ENCODE peak calls at places on chromosomes 13 and 19, in nine cellular contexts. G is DND-41; Q is epithelial cell of esophagus; T is astrocyte of the spinal cord; R is T-helper 9 cell; V is H1; J is activated naive CD8-positive, alpha-beta T cell treated with anti-CD3 and anti-CD28 coated beads, Interleukin-2, amount 10 ng/mL, durations not matched to agents 7 days and 5 days; K is KBM-7; D is H7. H is an unnamed sample.

GRCh38 chr19:18683109-18683954 is at the start of gene CRTC1:
- DNase-seq in G (peak; percentile 93), Q (peak; percentile 79), T (peak; percentile 85), R (peak; percentile 92), V (peak; percentile 91), J (peak; percentile 98), K (peak; percentile 79), D (peak; percentile 100), H (peak; percentile 93)

GRCh38 chr19:39157275-39157996 is 31.9 kb downstream of the PAK4 start:
- DNase-seq in G (no peak), Q (no peak), T (no peak), R (no peak), V (no peak), J (no peak), K (no peak), D (no peak), H (no peak)

GRCh38 chr19:3196064-3196932 is 10.6 kb downstream of the NCLN start:
- DNase-seq in G (no peak), Q (no peak), T (no peak), R (no peak), V (no peak), J (no peak), K (no peak), D (no peak), H (no peak)

GRCh38 chr19:22052644-22053013 is 345 bp downstream of the ZNF257 start:
- DNase-seq in G (no peak), Q (peak; percentile 2), T (no peak), R (peak; percentile 5), V (no peak), J (no peak), K (no peak), D (no peak), H (no peak)

GRCh38 chr13:94677799-94678198 is 34.5 kb downstream of the SOX21 start:
- DNase-seq in G (no peak), Q (no peak), T (no peak), R (no peak), V (no peak), J (no peak), K (no peak), D (peak; percentile 7), H (no peak)

GRCh38 chr13:110187501-110188161 is 119.3 kb downstream of the COL4A1 start:
- DNase-seq in G (no peak), Q (peak; percentile 80), T (peak; percentile 73), R (no peak), V (no peak), J (no peak), K (no peak), D (no peak), H (no peak)

GRCh38 chr13:45521292-45521691 is 56.6 kb downstream of the COG3 start:
- DNase-seq in G (no peak), Q (peak; percentile 71), T (peak; percentile 77), R (no peak), V (no peak), J (no peak), K (no peak), D (no peak), H (no peak)

GRCh38 chr19:3059653-3060052 is 2.6 kb downstream of the TLE5 start:
- DNase-seq in G (no peak), Q (no peak), T (no peak), R (no peak), V (no peak), J (no peak), K (no peak), D (no peak), H (no peak)

GRCh38 chr13:85500716-85501256 is 298.4 kb downstream of the SLITRK6 start:
- DNase-seq in G (no peak), Q (peak; percentile 83), T (no peak), R (no peak), V (no peak), J (no peak), K (no peak), D (no peak), H (no peak)

GRCh38 chr13:23621316-23621645 is 51.1 kb downstream of the TNFRSF19 start:
- DNase-seq in G (no peak), Q (peak; percentile 95), T (peak; percentile 83), R (no peak), V (no peak), J (no peak), K (no peak), D (no peak), H (no peak)

GRCh38 chr19:6769006-6769637 is 1.9 kb upstream of the SH2D3A start:
- DNase-seq in G (no peak), Q (peak; percentile 28), T (no peak), R (no peak), V (peak; percentile 56), J (no peak), K (peak; percentile 80), D (peak; percentile 79), H (no peak)

GRCh38 chr13:31946091-31946770 is 85.3 kb upstream of the FRY start:
- DNase-seq in G (no peak), Q (no peak), T (no peak), R (no peak), V (no peak), J (no peak), K (no peak), D (no peak), H (no peak)

GRCh38 chr19:38837656-38838121 is 6.1 kb upstream of the ECH1 start:
- DNase-seq in G (no peak), Q (peak; percentile 87), T (no peak), R (no peak), V (no peak), J (no peak), K (no peak), D (peak; percentile 21), H (no peak)

GRCh38 chr19:51359294-51359693 is 6.9 kb downstream of the ETFB start:
- DNase-seq in G (no peak), Q (peak; percentile 89), T (peak; percentile 93), R (no peak), V (no peak), J (no peak), K (no peak), D (no peak), H (no peak)

GRCh38 chr13:59374720-59375119 is 789.0 kb downstream of the DIAPH3 start:
- DNase-seq in G (no peak), Q (no peak), T (no peak), R (no peak), V (no peak), J (no peak), K (peak; percentile 44), D (no peak), H (no peak)

GRCh38 chr13:25084101-25084500 is 11.8 kb upstream of the PABPC3 start:
- DNase-seq in G (no peak), Q (no peak), T (no peak), R (no peak), V (no peak), J (no peak), K (no peak), D (no peak), H (no peak)

GRCh38 chr19:2072757-2073551 is 21.9 kb upstream of the MKNK2 start:
- DNase-seq in G (no peak), Q (no peak), T (no peak), R (no peak), V (no peak), J (no peak), K (no peak), D (no peak), H (no peak)

GRCh38 chr13:20993661-20994440 is 67.5 kb downstream of the LATS2 start:
- DNase-seq in G (no peak), Q (peak; percentile 82), T (peak; percentile 78), R (no peak), V (no peak), J (no peak), K (peak; percentile 70), D (no peak), H (no peak)

GRCh38 chr13:20582026-20582425 is 15.1 kb downstream of the IFT88 start:
- DNase-seq in G (no peak), Q (no peak), T (no peak), R (no peak), V (no peak), J (no peak), K (peak; percentile 38), D (no peak), H (no peak)

GRCh38 chr13:43787518-43787891 is 733 bp upstream of the ENOX1 start:
- DNase-seq in G (no peak), Q (no peak), T (peak; percentile 9), R (no peak), V (no peak), J (no peak), K (no peak), D (no peak), H (no peak)

GRCh38 chr19:6070179-6071102 is 39.9 kb downstream of the RFX2 start:
- DNase-seq in G (no peak), Q (no peak), T (no peak), R (no peak), V (no peak), J (no peak), K (no peak), D (no peak), H (no peak)

GRCh38 chr13:100573121-100573520 is 15.5 kb downstream of the GGACT start:
- DNase-seq in G (peak; percentile 68), Q (peak; percentile 88), T (peak; percentile 78), R (peak; percentile 75), V (peak; percentile 75), J (peak; percentile 61), K (peak; percentile 65), D (peak; percentile 74), H (peak; percentile 72)

GRCh38 chr19:2251577-2252480 is 2.7 kb downstream of the AMH start:
- DNase-seq in G (no peak), Q (no peak), T (no peak), R (no peak), V (peak; percentile 65), J (peak; percentile 58), K (no peak), D (peak; percentile 82), H (no peak)

GRCh38 chr19:38172001-38172400 is 52.0 kb downstream of the DPF1 start:
- DNase-seq in G (no peak), Q (no peak), T (no peak), R (no peak), V (no peak), J (no peak), K (no peak), D (no peak), H (no peak)

GRCh38 chr19:5903502-5904301 is at the start of gene NDUFA11:
- DNase-seq in G (peak; percentile 96), Q (peak; percentile 99), T (peak; percentile 99), R (peak; percentile 98), V (peak; percentile 99), J (peak; percentile 99), K (peak; percentile 97), D (peak; percentile 98), H (peak; percentile 99)

GRCh38 chr19:326851-327250 is 17.7 kb downstream of the MIER2 start:
- DNase-seq in G (no peak), Q (no peak), T (no peak), R (no peak), V (no peak), J (no peak), K (no peak), D (peak; percentile 44), H (no peak)

GRCh38 chr13:42893346-42893745 is 98.7 kb downstream of the EPSTI1 start:
- DNase-seq in G (no peak), Q (peak; percentile 73), T (peak; percentile 57), R (no peak), V (no peak), J (no peak), K (no peak), D (no peak), H (no peak)

GRCh38 chr13:26482451-26483197 is 74.9 kb upstream of the WASF3 start:
- DNase-seq in G (peak; percentile 70), Q (peak; percentile 69), T (peak; percentile 76), R (peak; percentile 43), V (peak; percentile 83), J (peak; percentile 48), K (peak; percentile 95), D (peak; percentile 77), H (peak; percentile 65)

GRCh38 chr19:4534836-4535658 is at the start of gene PLIN5:
- DNase-seq in G (peak; percentile 16), Q (peak; percentile 42), T (peak; percentile 19), R (peak; percentile 12), V (peak; percentile 99), J (peak; percentile 47), K (peak; percentile 42), D (peak; percentile 100), H (no peak)

GRCh38 chr13:114282143-114282685 is 813 bp downstream of the UPF3A start:
- DNase-seq in G (peak; percentile 51), Q (no peak), T (peak; percentile 81), R (peak; percentile 25), V (peak; percentile 61), J (peak; percentile 63), K (peak; percentile 87), D (peak; percentile 87), H (peak; percentile 53)

GRCh38 chr13:109734002-109734785 is 52.2 kb downstream of the IRS2 start:
- DNase-seq in G (peak; percentile 91), Q (no peak), T (no peak), R (no peak), V (no peak), J (no peak), K (no peak), D (peak; percentile 31), H (no peak)